ENCODE peak calls at places on chromosomes 13 and 19, in ten cellular contexts. W is AG09309; B is EH; T is NCI-H1092 treated with DMSO at 0.1 percent for 48 hours; N is fibroblast of villous mesenchyme; I is stimulated activated CD4-positive, alpha-beta T cell treated with anti-CD3 and anti-CD28 coated beads, TNF-alpha, amount 100 ng/mL, for 24 hours; S is kidney glomerular epithelial cell; Z is fibroblast of mammary gland; E is effector CD4-positive, alpha-beta T cell; P is LHCN-M2. H is an unnamed sample.

GRCh38 chr19:40560092-40560507 is 16.6 kb upstream of the SHKBP1 start:
- DNase-seq in I (no peak), Z (no peak), E (no peak), W (no peak), S (no peak), P (no peak), T (no peak), N (no peak), B (no peak), H (no peak)

GRCh38 chr13:73146705-73147104 is 87.9 kb downstream of the KLF5 start:
- DNase-seq in B (peak), P (peak), Z (peak), T (no peak), I (no peak), N (peak), S (no peak), E (no peak), W (no peak), H (no peak)

GRCh38 chr13:50511877-50512332 is 331.6 kb downstream of the DLEU7 start:
- DNase-seq in E (no peak), Z (no peak), T (no peak), I (no peak), N (no peak), W (no peak), P (no peak), S (no peak), B (no peak), H (no peak)

GRCh38 chr13:48154671-48155070 is 59.8 kb upstream of the MED4 start:
- DNase-seq in Z (no peak), B (no peak), S (no peak), W (no peak), P (no peak), N (no peak), E (no peak), I (no peak), T (no peak), H (no peak)

GRCh38 chr13:51426982-51427381 is 25.9 kb downstream of the INTS6 start:
- DNase-seq in N (no peak), S (no peak), I (no peak), Z (no peak), T (no peak), P (no peak), E (no peak), B (no peak), W (no peak), H (no peak)

GRCh38 chr19:38727868-38728660 is 16.2 kb downstream of the CAPN12 start:
- DNase-seq in I (no peak), Z (no peak), P (no peak), S (peak), W (no peak), E (no peak), B (no peak), T (no peak), N (peak), H (peak)

GRCh38 chr13:34430294-34430693 is 511.8 kb upstream of the NBEA start:
- DNase-seq in E (no peak), S (no peak), I (no peak), B (peak), P (peak), W (no peak), Z (peak), T (no peak), N (no peak), H (no peak)

GRCh38 chr19:2816641-2817040 is 3.0 kb upstream of the ZNF554 start:
- DNase-seq in N (no peak), I (no peak), Z (no peak), B (no peak), W (no peak), T (no peak), E (no peak), P (no peak), S (no peak), H (no peak)

GRCh38 chr13:99103536-99103935 is 97.1 kb upstream of the UBAC2 start:
- DNase-seq in Z (no peak), E (no peak), W (no peak), B (no peak), I (no peak), P (peak), T (no peak), N (no peak), S (no peak), H (no peak)

GRCh38 chr19:15358918-15359317 is 20.7 kb downstream of the AKAP8 start:
- DNase-seq in I (no peak), P (no peak), E (no peak), W (no peak), B (peak), N (peak), S (no peak), T (no peak), Z (no peak), H (no peak)

H was measured in NCI-H226.